ENCODE peak calls at places on chromosomes 11 and 22, in seven cellular contexts. T is OCI-LY7, Z is NCI-H2081, M is T-helper 2 cell, L is T-helper 17 cell, N is transverse colon, K is T-cell. R is an unnamed sample.

GRCh38 chr11:44751066-44751465 is 24.3 kb downstream of the TSPAN18 start:
- DNase-seq in T (no peak), M (no peak), Z (no peak), K (no peak), N (no peak), L (no peak), R (no peak)

GRCh38 chr11:7353100-7353499 is 101.4 kb downstream of the SYT9 start:
- DNase-seq in T (peak), K (no peak), L (no peak), M (no peak), Z (no peak), N (peak), R (no peak)

GRCh38 chr22:25120761-25121212 is 78.9 kb upstream of the CRYBB3 start:
- DNase-seq in N (peak), Z (no peak), L (no peak), K (no peak), T (no peak), M (no peak), R (no peak)

GRCh38 chr22:20071524-20071972 is 8.5 kb upstream of the DGCR8 start:
- DNase-seq in L (no peak), T (no peak), K (no peak), N (no peak), M (no peak), Z (no peak), R (no peak)

GRCh38 chr11:14269956-14270355 is 89.0 kb downstream of the RRAS2 start:
- DNase-seq in L (no peak), K (no peak), Z (no peak), T (no peak), N (no peak), M (no peak), R (no peak)

GRCh38 chr11:108733479-108734116 is 68.7 kb downstream of the DDX10 start:
- DNase-seq in T (no peak), N (no peak), K (no peak), M (peak), Z (no peak), L (no peak), R (no peak)

GRCh38 chr22:44442186-44442465 is 55.9 kb downstream of the RTL6 start:
- DNase-seq in Z (no peak), K (no peak), T (no peak), M (no peak), N (no peak), L (no peak), R (no peak)

GRCh38 chr22:23218867-23219251 is 38.5 kb downstream of the BCR start:
- DNase-seq in L (no peak), K (no peak), M (no peak), T (peak), Z (peak), N (peak), R (peak)

GRCh38 chr11:134132808-134133207 is 63.9 kb downstream of the JAM3 start:
- DNase-seq in Z (no peak), T (no peak), N (no peak), M (no peak), K (no peak), L (no peak), R (no peak)

GRCh38 chr22:35150163-35151107 is 84.5 kb downstream of the ISX start:
- DNase-seq in Z (peak), M (peak), K (peak), L (peak), N (peak), T (peak), R (peak)

GRCh38 chr22:38429460-38430128 is 25.4 kb downstream of the KCNJ4 start:
- DNase-seq in Z (peak), N (no peak), M (no peak), K (no peak), T (no peak), L (no peak), R (no peak)

GRCh38 chr11:68036717-68037239 is 2.0 kb upstream of the TCIRG1 start:
- DNase-seq in Z (no peak), T (no peak), N (peak), K (no peak), L (no peak), M (no peak), R (peak)

GRCh38 chr11:86416494-86416893 is 41.8 kb downstream of the CCDC81 start:
- DNase-seq in Z (no peak), M (no peak), L (no peak), K (no peak), T (no peak), N (no peak), R (no peak)

GRCh38 chr11:1763336-1763795 is 361 bp downstream of the CTSD start:
- DNase-seq in T (peak), Z (no peak), N (no peak), K (no peak), L (no peak), M (no peak), R (no peak)

GRCh38 chr11:127037001-127037400 is 36.4 kb upstream of the KIRREL3 start:
- DNase-seq in M (no peak), L (no peak), N (no peak), Z (no peak), T (no peak), K (no peak), R (no peak)

GRCh38 chr11:22688914-22689313 is 22.5 kb downstream of the GAS2 start:
- DNase-seq in Z (no peak), K (no peak), L (no peak), T (no peak), M (no peak), N (no peak), R (no peak)

GRCh38 chr11:58028687-58029411 is 1.9 kb upstream of the OR6Q1 start:
- DNase-seq in L (no peak), T (no peak), K (no peak), N (no peak), Z (no peak), M (no peak), R (no peak)

GRCh38 chr11:57478971-57479663 is 18.8 kb downstream of the RTN4RL2 start:
- DNase-seq in N (no peak), K (no peak), Z (no peak), L (no peak), T (no peak), M (no peak), R (no peak)

GRCh38 chr11:78097666-78098385 is 18.2 kb upstream of the NDUFC2 start:
- DNase-seq in L (no peak), K (no peak), T (no peak), Z (no peak), N (no peak), M (no peak), R (no peak)

GRCh38 chr22:38046070-38046748 is 11.0 kb upstream of the PICK1 start:
- DNase-seq in N (no peak), T (no peak), Z (no peak), L (no peak), M (no peak), K (no peak), R (no peak)

GRCh38 chr11:96235725-96236124 is 107.3 kb downstream of the MAML2 start:
- DNase-seq in K (no peak), Z (no peak), M (peak), L (no peak), N (no peak), T (no peak), R (no peak)

GRCh38 chr11:118957968-118958367 is 1.9 kb downstream of the UPK2 start:
- DNase-seq in K (no peak), N (no peak), T (no peak), M (no peak), Z (no peak), L (no peak), R (peak)